ENCODE peak calls at places on chromosome 15, in five cellular contexts. O, U, G, A and W are unnamed samples.

GRCh38 chr15:19987389-19988048 is 554.1 kb downstream of the GOLGA6L6 start:
- DNase-seq in U (no peak), G (no peak), A (no peak), O (no peak), W (no peak)

GRCh38 chr15:57821826-57822225 is 115.3 kb downstream of the POLR2M start:
- DNase-seq in G (no peak), U (no peak), A (no peak), O (no peak), W (no peak)

GRCh38 chr15:72916939-72917338 is 133.4 kb upstream of the ADPGK start:
- DNase-seq in U (peak; percentile 16), A (no peak), O (no peak), G (no peak), W (no peak)

GRCh38 chr15:72859757-72860145 is 76.2 kb upstream of the ADPGK start:
- DNase-seq in G (no peak), O (no peak), U (no peak), A (no peak), W (no peak)

GRCh38 chr15:60803059-60803458 is 324.1 kb upstream of the ICE2 start:
- DNase-seq in G (no peak), O (no peak), A (no peak), U (no peak), W (no peak)

GRCh38 chr15:55327392-55327791 is 8.4 kb downstream of the PIGB start:
- DNase-seq in U (no peak), G (no peak), A (no peak), O (no peak), W (no peak)

GRCh38 chr15:44882499-44882968 is 74.0 kb upstream of the TERB2 start:
- DNase-seq in A (no peak), G (no peak), U (no peak), O (no peak), W (no peak)

GRCh38 chr15:99423186-99424130 is 142.3 kb upstream of the MEF2A start:
- DNase-seq in U (no peak), A (no peak), O (no peak), G (no peak), W (no peak)

GRCh38 chr15:57227181-57227580 is 149.1 kb upstream of the CGNL1 start:
- DNase-seq in A (no peak), O (no peak), G (no peak), U (no peak), W (no peak)

GRCh38 chr15:81304226-81304625 is 19.7 kb downstream of the STARD5 start:
- DNase-seq in G (no peak), A (peak; percentile 27), O (no peak), U (no peak), W (no peak)

GRCh38 chr15:80966431-80967197 is 23.0 kb downstream of the MESD start:
- DNase-seq in U (no peak), A (no peak), G (no peak), O (no peak), W (no peak)

GRCh38 chr15:57961919-57962318 is 103.6 kb downstream of the ALDH1A2 start:
- DNase-seq in U (no peak), A (no peak), O (no peak), G (no peak), W (no peak)

GRCh38 chr15:67520276-67520975 is 505 bp upstream of the C15orf61 start:
- DNase-seq in G (no peak), U (no peak), O (no peak), A (peak; percentile 43), W (no peak)
- H3K4me3 ChIP-seq in G (peak overlapping the region; percentile 97), U (peak overlapping the region; percentile 82), O (peak overlapping the region; percentile 85), A (peak overlapping the region; percentile 97), W (peak overlapping the region; percentile 70)

GRCh38 chr15:83904107-83904720 is 250.3 kb downstream of the ADAMTSL3 start:
- DNase-seq in A (peak; percentile 65), O (no peak), G (no peak), U (peak; percentile 38), W (no peak)
- H3K4me3 ChIP-seq in A (no peak overlapping the region), O (no peak overlapping the region), G (no peak overlapping the region), U (no peak overlapping the region), W (no peak overlapping the region)

GRCh38 chr15:43515731-43516130 is 1.7 kb upstream of the MAP1A start:
- DNase-seq in O (no peak), G (no peak), U (no peak), A (no peak), W (no peak)

GRCh38 chr15:43513550-43513949 is 3.9 kb upstream of the MAP1A start:
- DNase-seq in U (no peak), O (no peak), A (peak; percentile 67), G (no peak), W (no peak)

GRCh38 chr15:43516801-43517353 is 531 bp upstream of the MAP1A start:
- DNase-seq in U (no peak), G (no peak), O (no peak), A (peak; percentile 72), W (no peak)

GRCh38 chr15:43516185-43516584 is 1.2 kb upstream of the MAP1A start:
- DNase-seq in G (no peak), O (peak; percentile 47), A (peak; percentile 83), U (no peak), W (no peak)

DNA sequence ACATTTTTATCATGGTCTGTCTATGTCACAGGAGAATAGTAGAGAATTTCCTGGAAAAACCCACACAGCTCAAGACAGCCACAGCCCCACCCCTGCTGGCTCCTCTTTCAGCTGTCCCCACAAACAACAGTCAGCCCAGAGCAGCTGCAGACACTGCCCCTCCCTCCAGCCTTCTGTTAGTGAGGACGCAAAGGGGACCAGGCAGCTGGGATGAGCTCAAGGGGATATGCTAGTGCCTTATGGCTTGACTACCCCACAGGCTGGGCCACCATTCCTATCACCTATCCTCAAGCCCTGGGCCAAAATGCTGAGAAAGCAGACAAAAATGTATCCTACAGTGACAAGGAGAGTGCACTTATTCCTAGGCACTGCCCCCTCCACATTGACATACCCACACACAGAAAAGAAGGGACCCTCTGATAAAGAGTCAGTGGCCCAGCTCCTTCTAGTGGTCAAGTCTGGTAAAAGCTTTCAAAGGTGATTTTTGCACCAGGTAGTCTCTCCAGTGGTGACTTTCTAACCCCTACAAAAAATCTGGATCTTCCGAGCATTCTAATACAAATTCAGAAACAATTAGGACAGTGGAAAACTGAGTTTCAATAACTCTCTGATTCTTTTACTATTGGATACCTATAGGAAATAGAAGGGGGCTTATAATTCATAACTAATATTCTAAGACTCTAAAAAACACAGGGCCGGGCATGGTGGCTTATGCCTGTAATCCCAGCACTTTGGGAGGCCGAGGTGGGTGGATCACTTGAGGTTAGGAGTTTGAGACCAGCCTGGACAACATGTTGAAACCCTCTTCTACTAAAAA is 3.0 kb upstream of the MAP1A start:
- DNase-seq in U (no peak), O (peak; percentile 27), G (no peak), A (peak; percentile 68), W (no peak)
- H3K4me3 ChIP-seq in U (no peak overlapping the region), O (no peak overlapping the region), G (no peak overlapping the region), A (no peak overlapping the region), W (no peak overlapping the region)

DNA sequence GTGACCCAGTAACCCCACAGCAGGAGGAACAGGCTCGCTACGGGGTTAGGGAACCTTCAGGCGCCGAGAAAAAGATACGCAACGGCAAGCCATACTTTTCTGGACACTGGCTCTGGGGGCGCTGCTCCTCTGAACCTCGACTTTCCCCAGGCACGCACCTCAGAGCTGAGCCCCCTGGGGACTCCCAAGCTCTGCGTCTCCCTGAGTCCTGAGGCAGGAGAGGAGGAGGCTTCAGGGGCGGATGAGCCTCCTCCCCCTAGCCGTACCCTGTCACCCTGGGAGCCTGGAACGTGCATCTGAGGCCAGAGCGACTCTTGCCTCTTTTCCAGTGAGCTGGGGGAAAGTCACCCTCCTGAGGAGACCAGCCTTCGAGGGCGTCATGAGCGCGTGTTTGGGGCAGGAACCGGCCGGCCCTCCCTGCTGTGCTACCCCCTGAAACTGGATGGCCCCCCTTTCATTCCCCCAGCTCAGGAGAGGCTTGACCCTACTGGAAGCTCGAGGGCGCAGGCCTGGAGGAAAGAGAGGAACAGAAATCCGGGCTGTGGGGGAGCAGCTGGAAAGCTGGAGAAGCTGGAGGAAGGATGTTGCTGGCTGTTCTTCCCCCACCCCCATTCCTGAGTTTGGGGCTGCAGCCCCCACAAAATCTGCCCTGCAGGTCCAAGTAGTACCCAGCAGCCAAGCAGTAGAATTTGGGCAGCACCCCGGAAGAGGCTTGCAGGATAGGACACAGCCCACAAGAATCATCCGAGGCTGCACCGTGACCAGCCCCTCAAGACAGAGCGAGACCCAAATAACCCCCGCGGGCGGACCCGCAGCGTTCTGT is 25.1 kb upstream of the POLG start:
- DNase-seq in G (no peak), O (no peak), U (no peak), A (no peak), W (no peak)
- H3K4me3 ChIP-seq in G (peak overlapping the region; percentile 65), O (peak overlapping the region; percentile 29), U (no peak overlapping the region), A (peak overlapping the region; percentile 79), W (no peak overlapping the region)

GRCh38 chr15:67120009-67120838 is 54.8 kb downstream of the SMAD3 start:
- DNase-seq in G (no peak), A (no peak), O (no peak), U (no peak), W (no peak)
- H3K4me3 ChIP-seq in G (peak overlapping the region; percentile 50), A (peak overlapping the region; percentile 18), O (no peak overlapping the region), U (no peak overlapping the region), W (no peak overlapping the region)

GRCh38 chr15:63986751-63987341 is 59.4 kb downstream of the DAPK2 start:
- DNase-seq in G (no peak), A (peak; percentile 53), O (no peak), U (no peak), W (no peak)
- H3K4me3 ChIP-seq in G (no peak overlapping the region), A (no peak overlapping the region), O (no peak overlapping the region), U (no peak overlapping the region), W (no peak overlapping the region)

DNA sequence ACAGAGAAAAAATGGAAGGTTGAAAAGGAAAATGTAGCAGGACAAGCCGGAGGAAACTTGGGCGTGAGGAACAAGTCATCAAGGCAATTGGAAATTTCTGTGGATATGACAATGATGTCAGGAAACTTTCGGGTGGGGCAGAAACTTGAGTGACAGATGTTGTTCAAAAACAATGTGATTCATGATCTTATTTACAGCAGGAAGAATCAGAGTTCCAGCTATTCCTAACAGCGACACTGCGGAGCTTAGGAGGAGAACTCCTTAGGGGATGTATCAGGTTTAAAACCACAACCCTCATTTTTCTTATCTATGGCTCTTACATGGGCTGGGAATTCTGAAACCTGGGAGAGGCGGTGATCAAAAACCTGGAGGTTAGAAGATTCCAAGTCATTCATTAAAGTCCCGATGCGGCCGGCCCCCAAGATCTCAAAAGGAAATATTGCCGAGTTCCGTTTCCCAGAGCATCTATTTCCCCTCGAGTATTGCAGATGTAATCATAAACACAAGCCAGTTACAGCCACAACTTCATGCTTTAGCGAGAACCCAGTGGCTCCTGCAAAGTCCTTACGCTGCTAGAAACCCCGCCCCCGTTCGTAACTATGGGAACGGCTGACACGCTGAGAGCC is 652 bp upstream of the ARRDC4 start:
- DNase-seq in U (no peak), O (peak; percentile 45), A (no peak), G (no peak), W (no peak)
- H3K4me3 ChIP-seq in U (peak overlapping the region; percentile 36), O (peak overlapping the region; percentile 94), A (peak overlapping the region; percentile 72), G (peak overlapping the region; percentile 84), W (peak overlapping the region; percentile 23)